ENCODE peak calls at places on chromosome 20, in eight cellular contexts. S, X, D, E, B, T, O and L are unnamed samples.

GRCh38 chr20:58294497-58295455 is 14.7 kb upstream of the RAB22A start:
- DNase-seq in O (peak; percentile 24), B (no peak), X (no peak), T (no peak), D (no peak), E (no peak), S (no peak), L (no peak)

GRCh38 chr20:16528078-16528477 is 45.2 kb downstream of the KIF16B start:
- DNase-seq in T (no peak), O (peak; percentile 80), X (no peak), E (peak; percentile 73), B (no peak), D (no peak), S (peak; percentile 66), L (no peak)

GRCh38 chr20:4885877-4886276 is 115.4 kb downstream of the SLC23A2 start:
- DNase-seq in S (no peak), D (no peak), B (no peak), E (no peak), O (no peak), X (no peak), T (no peak), L (no peak)

GRCh38 chr20:8050117-8050837 is 30.7 kb upstream of the TMX4 start:
- DNase-seq in T (no peak), D (no peak), S (no peak), O (no peak), E (no peak), X (no peak), B (no peak), L (no peak)

GRCh38 chr20:53202781-53203180 is 230.6 kb downstream of the TSHZ2 start:
- DNase-seq in B (no peak), T (no peak), E (no peak), S (no peak), D (no peak), X (no peak), O (no peak), L (no peak)

GRCh38 chr20:49570161-49570827 is 2.4 kb upstream of the PTGIS start:
- DNase-seq in B (no peak), O (no peak), X (no peak), S (no peak), D (no peak), E (no peak), T (no peak), L (no peak)

GRCh38 chr20:49214546-49214945 is 4.7 kb upstream of the DDX27 start:
- DNase-seq in B (no peak), E (no peak), X (no peak), O (no peak), T (no peak), S (no peak), D (no peak), L (no peak)

GRCh38 chr20:31569163-31570020 is 35.7 kb upstream of the ID1 start:
- DNase-seq in B (peak; percentile 83), D (peak; percentile 60), E (peak; percentile 69), X (peak; percentile 76), T (peak; percentile 38), O (peak; percentile 72), S (peak; percentile 61), L (peak; percentile 69)

GRCh38 chr20:14729390-14729789 is 392.0 kb upstream of the FLRT3 start:
- DNase-seq in X (no peak), B (no peak), T (no peak), E (no peak), O (no peak), D (no peak), S (no peak), L (no peak)

DNA sequence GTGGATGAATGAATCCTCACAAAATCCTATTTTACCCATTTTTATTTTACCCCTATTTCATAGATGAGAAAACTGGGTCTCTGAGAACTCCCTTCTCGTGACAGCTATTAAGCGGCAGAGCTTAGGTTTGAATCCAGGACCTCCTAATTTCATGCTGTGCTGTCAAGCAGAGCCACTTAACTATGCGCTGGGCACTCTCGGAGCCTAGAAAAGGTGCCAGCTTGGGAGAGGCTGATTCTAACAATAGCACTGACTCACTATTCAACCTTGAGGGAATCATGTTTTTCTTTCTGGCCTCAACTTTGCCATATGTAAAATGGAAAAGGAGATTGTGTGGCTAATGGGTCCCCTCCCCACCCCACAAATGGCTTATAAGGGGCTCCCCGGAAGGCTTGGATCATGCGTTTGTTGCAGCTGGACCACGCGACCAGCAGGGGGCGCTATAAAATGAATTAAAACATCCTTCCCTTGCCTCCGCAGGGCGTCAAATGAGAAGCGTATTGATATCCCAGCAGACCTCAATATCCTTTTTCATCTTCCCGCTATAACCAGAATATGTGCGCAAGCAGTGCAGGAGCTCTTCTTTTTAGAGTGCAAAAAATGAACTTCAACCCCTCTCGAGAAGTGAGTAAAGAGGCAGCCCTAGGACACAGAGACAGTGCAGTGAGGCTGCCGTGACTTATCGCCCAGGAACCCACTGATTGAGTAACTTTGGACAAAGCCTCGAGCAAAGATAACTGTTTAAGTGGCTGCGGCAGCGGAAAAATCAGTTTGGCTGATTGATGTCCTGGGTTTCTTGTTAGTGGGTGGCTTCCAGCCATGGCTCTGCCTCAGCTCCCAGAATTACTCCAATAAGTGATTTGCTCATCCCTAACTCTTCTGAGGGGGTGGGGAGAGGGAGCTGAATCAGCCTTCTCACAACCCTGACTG is 12.9 kb upstream of the PDYN start:
- DNase-seq in O (peak; percentile 46), T (peak; percentile 21), D (peak; percentile 59), X (peak; percentile 51), E (no peak), B (peak; percentile 55), S (peak; percentile 32), L (peak; percentile 57)
- TF ChIP-seq CTCF in O (peak; percentile 80), T (peak; percentile 87), D (peak; percentile 60), X (peak; percentile 82), E (peak; percentile 56), B (peak; percentile 64), S (peak; percentile 52), L (peak; percentile 84)

DNA sequence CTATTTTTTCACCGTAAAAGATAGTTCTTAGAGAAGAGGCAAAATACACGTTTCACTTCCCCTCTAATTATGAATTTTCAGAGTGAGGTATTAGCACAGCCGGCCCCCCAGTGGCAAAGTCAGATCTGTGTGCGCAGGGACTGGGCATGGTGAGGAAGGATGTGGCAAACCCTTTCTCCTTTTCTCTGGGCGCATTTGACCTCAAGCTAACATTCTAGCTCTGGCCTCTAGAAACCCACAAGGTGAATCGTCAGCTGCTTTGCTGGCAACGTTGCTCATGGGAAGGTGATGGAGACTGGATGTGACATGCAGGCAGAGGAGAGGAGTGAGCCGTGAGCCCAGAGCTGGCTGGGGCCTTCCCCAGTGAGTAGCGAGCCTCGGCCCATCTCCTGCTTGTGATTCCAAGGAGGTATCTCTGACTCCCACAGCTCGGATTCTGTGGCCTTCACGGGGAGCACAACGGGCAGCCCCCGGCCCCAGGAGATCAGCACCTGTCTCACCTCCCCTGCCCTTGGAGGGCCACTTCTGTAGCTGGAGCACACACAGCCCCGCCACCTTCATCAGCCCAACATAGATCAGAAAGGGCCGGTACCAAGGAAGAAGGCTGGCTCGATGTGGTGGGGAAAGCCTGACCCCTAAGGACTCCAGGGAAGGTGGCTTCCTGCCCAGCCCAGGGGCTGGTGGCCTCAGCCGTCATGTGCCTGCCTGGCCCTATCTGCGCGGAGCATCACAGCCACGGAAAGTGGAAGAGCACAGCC is 152.8 kb downstream of the TAF4 start:
- DNase-seq in X (no peak), O (no peak), T (peak; percentile 9), D (peak; percentile 47), B (no peak), S (no peak), E (no peak), L (no peak)
- TF ChIP-seq CTCF in X (no peak), O (no peak), T (no peak), D (no peak), B (no peak), S (no peak), E (no peak), L (no peak)

GRCh38 chr20:38214871-38215788 is 45.4 kb downstream of the KIAA1755 start:
- DNase-seq in E (no peak), S (no peak), D (no peak), O (no peak), T (no peak), B (no peak), X (no peak), L (no peak)
- TF ChIP-seq CTCF in E (no peak), S (no peak), D (no peak), O (no peak), T (no peak), B (no peak), X (no peak), L (no peak)

GRCh38 chr20:25038591-25039015 is 19.3 kb downstream of the ACSS1 start:
- DNase-seq in X (no peak), T (no peak), O (no peak), S (no peak), E (no peak), D (no peak), B (no peak), L (no peak)
- TF ChIP-seq CTCF in X (no peak), T (no peak), O (no peak), S (no peak), E (no peak), D (no peak), B (no peak), L (no peak)

DNA sequence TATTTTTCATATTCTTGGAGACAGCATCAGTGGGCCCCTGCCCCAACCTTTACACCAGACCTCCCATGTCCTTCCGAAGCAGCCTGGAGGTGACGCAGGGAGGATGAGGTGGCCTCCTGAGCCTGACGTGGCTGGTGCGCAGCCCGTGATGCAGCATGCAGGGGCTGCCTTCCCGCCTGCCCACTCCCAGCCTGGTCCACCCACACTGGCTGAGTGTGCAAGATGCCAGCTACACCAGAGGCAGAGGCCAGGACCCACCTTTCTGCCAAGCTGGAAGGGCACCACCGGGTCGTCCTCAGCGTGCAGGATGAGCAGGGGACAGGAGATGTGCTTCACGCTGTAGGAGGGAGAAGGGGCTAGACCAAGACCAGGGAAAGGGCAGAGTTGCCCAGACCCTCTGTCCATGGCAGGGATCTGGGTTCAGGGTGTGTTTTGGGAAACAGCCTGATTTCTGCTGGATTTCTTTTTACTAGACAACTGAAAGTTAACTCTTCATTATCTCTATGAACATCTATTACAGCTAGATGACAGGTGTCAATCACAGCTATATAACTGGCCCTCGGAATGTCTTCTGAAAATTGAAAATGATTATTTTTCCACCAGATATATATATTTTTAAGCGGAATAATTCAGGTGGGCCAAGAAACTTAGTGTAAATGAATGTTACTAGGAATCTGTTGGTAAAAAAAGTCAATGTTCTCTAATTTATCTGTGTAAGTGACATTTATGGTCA is 55.6 kb downstream of the PYGB start:
- DNase-seq in D (no peak), E (no peak), X (no peak), B (no peak), S (no peak), T (no peak), O (no peak), L (peak; percentile 13)
- TF ChIP-seq CTCF in D (no peak), E (no peak), X (no peak), B (no peak), S (no peak), T (no peak), O (no peak), L (no peak)